ENCODE peak calls at places on chromosomes 13 and 19, in eight cellular contexts. K, Q, H, Y, R, M, G and J are unnamed samples.

GRCh38 chr19:2569596-2570465 is 93.9 kb downstream of the GADD45B start:
- DNase-seq in K (peak), Q (no peak), H (no peak), Y (no peak), R (no peak), M (no peak), G (peak), J (no peak)

GRCh38 chr13:80084086-80084676 is 256.7 kb downstream of the SPRY2 start:
- DNase-seq in K (no peak), Q (no peak), H (no peak), Y (peak), R (peak), M (peak), G (no peak), J (no peak)

GRCh38 chr13:74288361-74288911 is 154.2 kb upstream of the KLF12 start:
- DNase-seq in K (peak), Q (peak), H (no peak), Y (no peak), R (no peak), M (no peak), G (peak), J (no peak)

GRCh38 chr19:45508931-45509691 is 1.8 kb downstream of the VASP start:
- DNase-seq in K (peak), Q (peak), H (peak), Y (peak), R (peak), M (peak), G (peak), J (peak)

GRCh38 chr13:51858433-51859247 is 3.1 kb upstream of the CCDC70 start:
- DNase-seq in K (no peak), Q (no peak), H (no peak), Y (no peak), R (no peak), M (no peak), G (no peak), J (no peak)

GRCh38 chr13:113997845-113998751 is 24.2 kb upstream of the C13orf46 start:
- DNase-seq in K (peak), Q (no peak), H (no peak), Y (peak), R (peak), M (peak), G (peak), J (no peak)

GRCh38 chr13:105598551-105598950 is 936.9 kb downstream of the EFNB2 start:
- DNase-seq in K (no peak), Q (no peak), H (no peak), Y (peak), R (peak), M (no peak), G (no peak), J (no peak)

GRCh38 chr13:29761815-29762214 is 88.6 kb downstream of the UBL3 start:
- DNase-seq in K (no peak), Q (no peak), H (no peak), Y (no peak), R (no peak), M (no peak), G (no peak), J (no peak)

GRCh38 chr19:17873661-17874422 is 2.1 kb downstream of the SLC5A5 start:
- DNase-seq in K (peak), Q (peak), H (peak), Y (no peak), R (no peak), M (peak), G (peak), J (peak)

GRCh38 chr19:29785955-29786589 is 25.7 kb upstream of the CCNE1 start:
- DNase-seq in K (no peak), Q (peak), H (no peak), Y (no peak), R (no peak), M (no peak), G (peak), J (peak)

GRCh38 chr13:109784590-109785140 is 1.7 kb downstream of the IRS2 start:
- DNase-seq in K (peak), Q (peak), H (peak), Y (peak), R (peak), M (peak), G (peak), J (no peak)

GRCh38 chr13:100815476-100816046 is 141.0 kb upstream of the TMTC4 start:
- DNase-seq in K (no peak), Q (peak), H (no peak), Y (no peak), R (no peak), M (no peak), G (no peak), J (no peak)
- TF ChIP-seq CTCF in K (no peak), Q (no peak), H (no peak), Y (no peak), R (no peak), M (no peak), G (no peak), J (no peak)

GRCh38 chr13:39405107-39405506 is 197.9 kb downstream of the LHFPL6 start:
- DNase-seq in K (no peak), Q (no peak), H (no peak), Y (no peak), R (no peak), M (no peak), G (no peak), J (no peak)

GRCh38 chr13:39405596-39405995 is 197.4 kb downstream of the LHFPL6 start:
- DNase-seq in K (no peak), Q (no peak), H (no peak), Y (no peak), R (no peak), M (no peak), G (no peak), J (no peak)

GRCh38 chr13:39407786-39408185 is 195.2 kb downstream of the LHFPL6 start:
- DNase-seq in K (no peak), Q (no peak), H (no peak), Y (no peak), R (no peak), M (no peak), G (no peak), J (no peak)

GRCh38 chr13:39407138-39407537 is 195.9 kb downstream of the LHFPL6 start:
- DNase-seq in K (no peak), Q (no peak), H (no peak), Y (no peak), R (no peak), M (no peak), G (no peak), J (no peak)

DNA sequence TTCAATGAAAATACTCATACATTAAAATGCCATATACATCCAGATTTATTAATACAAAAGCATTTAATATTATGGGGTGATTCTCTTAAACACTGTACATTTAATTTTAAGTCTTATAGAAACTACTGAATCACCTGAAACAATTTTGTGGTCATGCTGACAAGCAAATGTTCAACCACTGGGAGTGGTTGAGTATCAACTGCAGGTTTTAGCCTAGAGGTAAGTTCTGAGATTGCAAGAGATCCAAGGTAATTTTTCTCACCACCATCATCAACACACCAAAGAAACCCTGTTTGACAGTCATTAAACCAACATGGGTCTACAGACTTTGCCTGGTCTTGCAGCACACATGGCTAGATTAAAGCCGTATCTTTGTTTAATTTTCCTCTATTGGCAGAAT is 196.3 kb downstream of the LHFPL6 start:
- DNase-seq in K (no peak), Q (no peak), H (no peak), Y (no peak), R (no peak), M (peak), G (no peak), J (peak)
- TF ChIP-seq CTCF in K (no peak), Q (peak), H (no peak), Y (no peak), R (no peak), M (no peak), G (no peak), J (no peak)

DNA sequence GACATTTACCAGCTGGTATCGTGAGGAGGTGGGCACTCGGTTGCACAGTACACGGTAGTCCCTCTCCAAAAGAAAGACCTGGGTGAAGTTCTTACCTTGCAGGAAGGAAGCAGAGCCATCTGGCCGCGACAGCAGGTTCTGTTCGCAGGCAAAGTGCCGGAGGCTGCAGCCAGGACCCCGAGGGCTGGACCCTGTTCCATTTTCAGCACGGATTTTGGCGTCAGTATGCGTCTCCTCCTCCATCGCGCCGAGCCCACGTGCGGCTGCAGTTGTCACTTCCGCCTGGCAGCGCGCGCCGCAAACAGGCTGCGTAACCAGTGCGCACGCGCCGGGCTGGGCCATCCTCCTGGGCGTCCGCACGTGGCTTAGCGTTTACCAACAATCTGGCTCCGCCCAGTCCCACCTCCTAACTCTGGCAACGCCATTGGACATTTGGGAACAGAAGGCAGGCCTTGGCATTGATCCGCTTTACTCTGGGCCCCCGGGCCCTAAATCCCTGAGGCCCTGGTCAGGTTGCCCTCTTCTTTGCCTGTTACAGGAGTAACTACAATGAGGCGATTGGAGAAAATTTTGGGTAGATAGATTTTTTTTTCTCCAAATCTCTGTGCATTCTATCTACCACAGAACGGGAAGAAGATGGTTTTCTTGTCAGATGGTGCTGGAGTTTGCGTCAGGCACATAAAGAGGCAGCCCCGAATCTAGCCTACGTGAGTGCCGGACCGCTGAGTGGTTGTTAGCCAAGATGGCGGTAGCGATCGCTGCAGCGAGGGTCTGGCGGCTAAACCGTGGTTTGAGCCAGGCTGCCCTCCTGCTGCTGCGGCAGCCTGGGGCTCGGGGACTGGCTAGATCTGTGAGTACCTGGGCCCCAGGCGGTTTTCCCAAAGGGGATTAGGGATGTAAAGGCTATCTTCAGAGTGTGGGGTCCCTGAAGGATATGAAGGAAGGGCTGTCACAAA is at the start of the genes BCKDHA and EXOSC5:
- DNase-seq in K (peak), Q (peak), H (peak), Y (peak), R (peak), M (peak), G (peak), J (peak)
- TF ChIP-seq CTCF in K (no peak), Q (no peak), H (no peak), Y (no peak), R (no peak), M (no peak), G (no peak), J (no peak)

GRCh38 chr19:9847087-9847671 is 12.1 kb downstream of the PIN1 start:
- DNase-seq in K (peak), Q (peak), H (peak), Y (peak), R (peak), M (peak), G (no peak), J (no peak)
- TF ChIP-seq CTCF in K (no peak), Q (peak), H (peak), Y (peak), R (peak), M (peak), G (no peak), J (peak)

GRCh38 chr13:36188446-36188845 is 25.9 kb downstream of the SOHLH2 start:
- DNase-seq in K (no peak), Q (no peak), H (no peak), Y (no peak), R (no peak), M (no peak), G (no peak), J (no peak)
- TF ChIP-seq CTCF in K (no peak), Q (no peak), H (no peak), Y (no peak), R (no peak), M (no peak), G (no peak), J (no peak)

GRCh38 chr13:22801402-22802003 is 379.3 kb upstream of the SGCG start:
- DNase-seq in K (no peak), Q (no peak), H (no peak), Y (peak), R (no peak), M (no peak), G (no peak), J (peak)
- TF ChIP-seq CTCF in K (no peak), Q (peak), H (no peak), Y (peak), R (no peak), M (peak), G (no peak), J (peak)